ENCODE peak calls at places on chromosomes 7 and 10, in four cellular contexts. Y is transverse colon, T is NB4, Z is body of pancreas. N is an unnamed sample.

GRCh38 chr10:29386347-29386999 is 97.6 kb downstream of the LYZL1 start:
- DNase-seq in Z (no peak), T (peak), Y (no peak), N (no peak)

GRCh38 chr7:48084727-48085432 is 4.2 kb upstream of the UPP1 start:
- DNase-seq in Z (peak), T (peak), Y (peak), N (peak)

GRCh38 chr7:155951554-155952158 is 139.4 kb upstream of the SHH start:
- DNase-seq in Y (peak), T (peak), Z (peak), N (no peak)

GRCh38 chr10:71077796-71078453 is 134.4 kb upstream of the UNC5B start:
- DNase-seq in Y (peak), Z (no peak), T (no peak), N (peak)

GRCh38 chr7:84022686-84023308 is 171.8 kb downstream of the SEMA3A start:
- DNase-seq in Y (peak), T (no peak), Z (peak), N (no peak)

GRCh38 chr7:36192050-36192824 is 39.2 kb downstream of the EEPD1 start:
- DNase-seq in T (peak), Y (no peak), Z (no peak), N (peak)

GRCh38 chr7:133551471-133551870 is 298.6 kb downstream of the EXOC4 start:
- DNase-seq in Z (no peak), Y (no peak), T (no peak), N (no peak)

GRCh38 chr7:108375668-108376067 is 80.6 kb downstream of the NRCAM start:
- DNase-seq in Z (no peak), Y (no peak), T (no peak), N (no peak)

GRCh38 chr7:80210400-80210799 is 75.8 kb downstream of the GNAI1 start:
- DNase-seq in Z (no peak), Y (no peak), T (no peak), N (no peak)

GRCh38 chr10:18085855-18086254 is 54.4 kb upstream of the CACNB2 start:
- DNase-seq in T (no peak), Y (no peak), Z (no peak), N (no peak)

GRCh38 chr7:38057829-38058228 is 120.2 kb upstream of the STARD3NL start:
- DNase-seq in Z (no peak), T (no peak), Y (no peak), N (no peak)

GRCh38 chr7:77940647-77941046 is 142.1 kb downstream of the PHTF2 start:
- DNase-seq in T (peak), Y (peak), Z (peak), N (no peak)

GRCh38 chr10:54958844-54959243 is 157.8 kb upstream of the PCDH15 start:
- DNase-seq in Y (no peak), T (no peak), Z (no peak), N (no peak)

GRCh38 chr10:25748509-25748908 is 185.5 kb upstream of the MYO3A start:
- DNase-seq in T (no peak), Z (no peak), Y (no peak), N (no peak)

GRCh38 chr7:28855538-28856217 is 102.5 kb downstream of the TRIL start:
- DNase-seq in Y (no peak), Z (peak), T (no peak), N (no peak)

GRCh38 chr7:81503321-81503720 is 266.5 kb downstream of the HGF start:
- DNase-seq in T (no peak), Z (no peak), Y (no peak), N (no peak)

GRCh38 chr10:89295597-89295996 is 6.2 kb upstream of the IFIT2 start:
- DNase-seq in Y (no peak), Z (no peak), T (peak), N (no peak)

GRCh38 chr10:114917927-114918672 is 19.9 kb upstream of the TRUB1 start:
- DNase-seq in Z (no peak), T (no peak), Y (no peak), N (no peak)

GRCh38 chr7:157440346-157441022 is 103.7 kb downstream of the DNAJB6 start:
- DNase-seq in Z (no peak), Y (no peak), T (no peak), N (peak)

GRCh38 chr10:99620713-99621453 is 644 bp upstream of the SLC25A28 start:
- DNase-seq in Z (peak), Y (peak), T (peak), N (peak)

GRCh38 chr10:99619851-99620712 is at the start of gene SLC25A28:
- DNase-seq in T (peak), Z (peak), Y (peak), N (peak)

GRCh38 chr10:99623919-99624318 is 3.7 kb upstream of the SLC25A28 start:
- DNase-seq in Z (no peak), T (no peak), Y (no peak), N (no peak)

GRCh38 chr10:99619090-99619800 is 994 bp downstream of the SLC25A28 start:
- DNase-seq in T (peak), Y (no peak), Z (no peak), N (no peak)

GRCh38 chr10:99621454-99622246 is 1.4 kb upstream of the SLC25A28 start:
- DNase-seq in T (no peak), Y (no peak), Z (no peak), N (no peak)
- TF ChIP-seq POLR2A in T (peak), Y (peak), Z (no peak), N (no peak)

DNA sequence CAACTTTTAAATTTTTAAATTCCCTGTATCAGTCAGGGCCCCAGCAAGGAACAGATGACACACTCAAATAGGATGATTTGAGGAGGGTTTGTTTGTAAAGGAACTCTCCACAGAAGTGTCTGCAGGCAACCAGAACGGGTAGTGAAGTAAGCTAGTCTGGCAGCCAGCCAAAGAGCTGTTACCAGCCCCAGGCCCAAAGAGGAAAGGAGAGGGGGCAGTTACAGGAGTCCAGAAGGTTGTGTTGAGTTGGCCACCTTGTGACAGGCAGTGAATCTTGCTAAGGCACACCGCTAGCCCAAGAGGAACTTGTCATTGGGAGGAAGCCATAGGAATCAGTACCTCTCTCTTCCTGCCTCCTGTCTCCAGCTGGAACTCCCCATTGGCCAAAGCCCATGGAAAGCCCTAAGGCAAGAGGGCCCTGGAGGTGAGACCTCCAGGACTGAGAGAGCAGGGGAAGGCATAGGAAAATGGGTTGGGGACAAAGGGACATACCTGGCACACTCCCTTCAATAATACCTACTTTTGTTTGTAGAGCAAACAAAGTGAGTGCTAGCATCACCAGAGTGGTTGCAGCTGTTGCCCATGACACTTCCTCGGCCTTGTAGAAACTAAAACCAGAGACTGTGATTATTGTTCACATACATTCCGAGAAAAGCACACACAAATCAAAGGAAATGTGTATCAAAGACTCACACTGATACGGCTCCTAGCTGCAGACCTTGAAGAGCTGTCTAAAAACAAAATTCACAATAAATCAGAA is 25.4 kb upstream of the GATAD1 start:
- DNase-seq in Y (no peak), T (peak), Z (peak), N (no peak)
- TF ChIP-seq CTCF in Y (no peak), T (no peak), Z (no peak), N (no peak)

GRCh38 chr10:4981722-4982471 is 18.7 kb downstream of the AKR1C1 start:
- DNase-seq in T (peak), Z (peak), Y (peak), N (no peak)
- TF ChIP-seq POLR2A in T (no peak), Z (no peak), Y (no peak), N (no peak)

GRCh38 chr7:200290-200689 is 7.9 kb downstream of the FAM20C start:
- DNase-seq in T (no peak), Y (no peak), Z (no peak), N (no peak)

GRCh38 chr7:204326-204725 is 12.0 kb downstream of the FAM20C start:
- DNase-seq in T (no peak), Y (no peak), Z (no peak), N (no peak)

GRCh38 chr7:199465-200249 is 7.3 kb downstream of the FAM20C start:
- DNase-seq in T (no peak), Z (peak), Y (no peak), N (no peak)

GRCh38 chr7:197413-198335 is 5.3 kb downstream of the FAM20C start:
- DNase-seq in Y (no peak), T (no peak), Z (no peak), N (no peak)

GRCh38 chr7:200704-201103 is 8.3 kb downstream of the FAM20C start:
- DNase-seq in Y (no peak), T (no peak), Z (peak), N (no peak)
- TF ChIP-seq CTCF in Y (no peak), T (no peak), Z (no peak), N (no peak)

DNA sequence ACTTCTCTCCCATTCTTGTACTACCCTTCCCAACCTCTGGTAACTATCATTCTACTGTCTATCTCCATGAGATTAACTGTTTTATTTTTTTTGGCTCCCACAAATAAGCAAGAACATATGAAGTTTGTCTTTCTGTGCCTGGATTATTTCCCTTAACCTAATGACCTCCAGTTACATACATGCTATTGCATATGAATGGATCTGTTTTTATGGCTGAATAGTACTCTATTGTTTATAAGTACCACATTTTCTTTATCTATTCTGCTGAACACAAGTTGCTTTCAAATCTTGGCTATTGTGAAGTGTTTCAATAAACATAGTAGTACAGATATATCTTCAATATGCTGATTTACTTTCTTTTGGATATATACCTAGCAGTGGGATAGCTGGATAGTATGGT is 376.6 kb upstream of the KCND2 start:
- DNase-seq in Y (no peak), Z (no peak), T (no peak), N (no peak)
- TF ChIP-seq POLR2A in Y (no peak), Z (no peak), T (no peak), N (no peak)

GRCh38 chr10:80860719-80861118 is 323.0 kb downstream of the SH2D4B start:
- DNase-seq in Y (no peak), Z (no peak), T (no peak), N (no peak)

GRCh38 chr10:80856186-80856585 is 318.5 kb downstream of the SH2D4B start:
- DNase-seq in Y (no peak), T (no peak), Z (no peak), N (no peak)

DNA sequence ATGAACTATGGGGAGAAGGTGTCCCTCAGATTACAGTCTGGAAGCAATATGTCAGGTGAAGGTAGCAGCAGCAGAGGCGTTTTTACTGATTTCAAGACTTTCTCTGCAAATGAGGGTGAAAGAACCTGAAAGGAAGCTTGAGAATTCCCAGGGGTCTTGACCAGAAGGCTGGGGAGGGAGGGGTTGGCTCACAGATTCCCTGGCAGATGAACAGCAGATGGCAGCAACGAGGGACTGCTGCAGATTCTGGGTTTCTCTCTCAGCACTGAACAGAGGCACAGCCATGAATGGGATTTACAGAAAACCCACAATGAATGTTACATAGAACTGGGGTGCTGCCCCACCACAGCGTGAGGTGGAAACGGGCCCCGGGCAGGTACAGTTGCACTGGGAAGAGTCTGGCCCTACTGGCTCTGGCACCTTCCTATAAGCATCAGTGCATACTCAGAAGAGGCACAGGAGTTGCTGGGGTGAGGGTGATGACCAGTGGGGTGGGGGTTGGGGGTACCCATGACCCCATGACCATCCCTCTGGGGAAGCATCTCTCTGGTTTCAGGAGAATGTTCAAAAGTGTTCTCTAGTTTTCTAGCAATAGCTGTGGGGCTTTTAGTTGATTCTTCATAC is 317.8 kb downstream of the SH2D4B start:
- DNase-seq in Z (no peak), T (peak), Y (no peak), N (no peak)
- TF ChIP-seq CTCF in Z (no peak), T (peak), Y (no peak), N (no peak)

GRCh38 chr7:139681812-139682135 is 96.0 kb downstream of the HIPK2 start:
- DNase-seq in T (no peak), Y (no peak), Z (no peak), N (no peak)
- TF ChIP-seq POLR2A in T (no peak), Y (no peak), Z (no peak), N (no peak)

GRCh38 chr10:74058658-74059057 is 60.7 kb downstream of the VCL start:
- DNase-seq in T (peak), Z (peak), Y (no peak), N (no peak)
- TF ChIP-seq CTCF in T (no peak), Z (no peak), Y (no peak), N (no peak)